ENCODE peak calls at places on chromosomes 7 and 10, in four cellular contexts. O is progenitor cell of endocrine pancreas, U is endothelial cell, E is Panc1. V is an unnamed sample.

GRCh38 chr7:99243751-99244337 is 28.8 kb upstream of the MYH16 start:
- DNase-seq in U (no peak), E (no peak), O (no peak), V (no peak)

GRCh38 chr7:5661941-5662340 is 119.5 kb downstream of the RNF216 start:
- DNase-seq in E (no peak), O (no peak), U (peak), V (no peak)

GRCh38 chr7:93902777-93903423 is 3.5 kb upstream of the GNGT1 start:
- DNase-seq in E (no peak), O (no peak), U (peak), V (no peak)

GRCh38 chr7:151672706-151673105 is 153.0 kb upstream of the RHEB start:
- DNase-seq in E (no peak), U (no peak), O (no peak), V (no peak)

GRCh38 chr10:66501356-66501755 is 424.5 kb upstream of the LRRTM3 start:
- DNase-seq in E (no peak), O (no peak), U (no peak), V (no peak)

GRCh38 chr10:15385552-15386455 is 14.7 kb upstream of the FAM171A1 start:
- DNase-seq in E (no peak), O (no peak), U (no peak), V (no peak)

GRCh38 chr7:92684274-92684673 is 94.1 kb upstream of the FAM133B start:
- DNase-seq in E (no peak), O (no peak), U (no peak), V (no peak)

GRCh38 chr7:131336956-131337355 is 9.3 kb downstream of the MKLN1 start:
- DNase-seq in E (no peak), U (no peak), O (no peak), V (no peak)

GRCh38 chr10:120386896-120387295 is 70.1 kb upstream of the PLPP4 start:
- DNase-seq in O (no peak), E (no peak), U (no peak), V (no peak)

GRCh38 chr10:72353963-72354355 is 760 bp downstream of the DNAJB12 start:
- DNase-seq in U (peak), O (no peak), E (no peak), V (no peak)

GRCh38 chr10:71688256-71688655 is 31.3 kb downstream of the C10orf105 start:
- DNase-seq in E (no peak), O (no peak), U (no peak), V (no peak)

GRCh38 chr10:69875856-69876255 is 74.2 kb downstream of the COL13A1 start:
- DNase-seq in E (no peak), U (no peak), O (no peak), V (no peak)

GRCh38 chr10:69872326-69872725 is 70.6 kb downstream of the COL13A1 start:
- DNase-seq in E (no peak), O (no peak), U (no peak), V (no peak)

GRCh38 chr10:69876286-69876685 is 74.6 kb downstream of the COL13A1 start:
- DNase-seq in O (no peak), U (no peak), E (no peak), V (no peak)

GRCh38 chr10:69873141-69873540 is 71.4 kb downstream of the COL13A1 start:
- DNase-seq in U (no peak), E (no peak), O (no peak), V (no peak)

GRCh38 chr10:69874464-69874863 is 72.8 kb downstream of the COL13A1 start:
- DNase-seq in E (peak), O (no peak), U (no peak), V (no peak)
- TF ChIP-seq CTCF in E (no peak), O (no peak), U (no peak), V (no peak)

GRCh38 chr10:84340187-84340586 is 11.8 kb downstream of the CCSER2 start:
- DNase-seq in E (no peak), U (no peak), O (no peak), V (no peak)

GRCh38 chr10:84340632-84341537 is 12.5 kb downstream of the CCSER2 start:
- DNase-seq in O (no peak), E (no peak), U (no peak), V (no peak)

GRCh38 chr10:84341983-84342382 is 13.6 kb downstream of the CCSER2 start:
- DNase-seq in E (no peak), U (no peak), O (no peak), V (no peak)

GRCh38 chr10:84342584-84342983 is 14.2 kb downstream of the CCSER2 start:
- DNase-seq in O (no peak), U (no peak), E (no peak), V (no peak)

DNA sequence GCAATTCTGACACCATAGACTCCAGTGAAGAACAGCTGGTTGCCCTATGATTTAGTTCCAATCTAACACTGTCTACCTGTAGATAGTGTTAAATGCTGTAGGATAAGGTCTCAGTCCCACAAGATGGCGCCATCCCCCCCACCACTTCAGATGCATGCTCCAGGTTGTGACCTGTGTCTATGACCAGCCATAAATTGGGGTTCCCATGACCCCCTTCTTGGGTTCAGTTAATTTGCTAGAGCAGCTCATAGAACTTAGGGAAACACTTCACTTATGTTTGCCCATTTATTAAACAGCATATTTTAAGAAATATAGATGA is 13.1 kb downstream of the CCSER2 start:
- DNase-seq in O (no peak), U (no peak), E (no peak), V (no peak)
- TF ChIP-seq CTCF in O (no peak), U (no peak), E (peak), V (no peak)

GRCh38 chr7:74254858-74255379 is 720 bp upstream of the RFC2 start:
- DNase-seq in E (no peak), U (no peak), O (no peak), V (no peak)
- TF ChIP-seq CTCF in E (no peak), U (no peak), O (no peak), V (no peak)

DNA sequence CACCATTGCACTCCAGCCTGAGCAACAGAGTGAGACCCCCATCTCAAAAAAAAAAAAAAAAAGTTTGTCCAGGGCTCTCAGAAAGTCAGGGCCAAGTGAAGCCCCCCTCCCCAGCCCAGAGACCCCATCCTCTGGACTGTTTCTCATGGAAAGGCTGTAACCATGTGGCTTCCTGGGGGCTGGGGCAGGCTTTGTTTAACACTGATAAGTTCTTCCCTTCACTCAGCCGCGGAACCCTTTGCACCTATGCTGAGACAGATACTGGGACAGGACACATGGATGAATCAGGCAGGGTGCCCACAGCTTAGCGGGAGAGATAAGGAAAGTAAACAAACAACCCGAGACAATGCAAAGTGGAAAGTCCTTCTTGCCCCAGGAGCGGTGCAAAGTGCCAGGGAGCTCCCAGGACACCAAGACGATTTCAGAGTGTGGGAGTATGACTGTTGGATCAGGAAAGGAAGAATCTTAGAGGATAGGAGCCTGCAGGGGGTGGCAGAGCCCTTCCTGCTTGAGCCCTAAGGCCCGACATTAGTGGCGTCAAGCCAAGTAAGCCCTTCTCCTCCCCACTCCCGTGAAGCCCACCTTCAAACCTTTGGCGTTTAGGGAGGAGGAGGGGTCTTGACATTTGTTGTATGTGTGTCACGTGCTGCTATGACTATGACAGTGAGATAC is 11.6 kb downstream of the MLXIPL start:
- DNase-seq in U (peak), E (no peak), O (no peak), V (no peak)
- TF ChIP-seq CTCF in U (no peak), E (no peak), O (peak), V (no peak)

GRCh38 chr10:91907914-91908357 is 1.4 kb downstream of the FGFBP3 start:
- DNase-seq in U (no peak), O (no peak), E (no peak), V (no peak)

GRCh38 chr10:91909178-91909677 is at the start of gene FGFBP3:
- DNase-seq in U (peak), O (peak), E (no peak), V (no peak)

GRCh38 chr10:91910467-91910866 is 1.2 kb upstream of the FGFBP3 start:
- DNase-seq in U (no peak), O (no peak), E (no peak), V (no peak)

GRCh38 chr10:91907033-91907594 is 2.2 kb downstream of the FGFBP3 start:
- DNase-seq in U (no peak), O (no peak), E (no peak), V (no peak)

GRCh38 chr10:91908358-91909177 is 718 bp downstream of the FGFBP3 start:
- DNase-seq in U (peak), O (peak), E (peak), V (no peak)
- TF ChIP-seq CTCF in U (no peak), O (peak), E (peak), V (peak)

V was measured in AG09319.